ENCODE peak calls at places on chromosome 10, in ten cellular contexts. B is SJSA1; E is kidney; N is endothelial cell of umbilical vein; D is CD8-positive, alpha-beta memory T cell; X is GM12878; Y is lower lobe of right lung; F is A549; P is Peyer's patch; O is uterus. Q is an unnamed sample.
A peak's percentile ranks its signal among the peaks of the same experiment; 100 is the strongest.

GRCh38 chr10:113007343-113007771 is 57.3 kb downstream of the TCF7L2 start:
- DNase-seq in B (no peak), E (no peak), N (no peak), D (peak; percentile 65), X (no peak), Y (no peak), F (no peak), P (no peak), O (no peak), Q (no peak)

GRCh38 chr10:118710487-118710886 is 44.3 kb downstream of the CACUL1 start:
- DNase-seq in B (no peak), E (no peak), N (no peak), D (no peak), X (no peak), Y (no peak), F (no peak), P (no peak), O (no peak), Q (no peak)

GRCh38 chr10:71761541-71762113 is 11.7 kb downstream of the VSIR start:
- DNase-seq in B (no peak), E (no peak), N (no peak), D (no peak), X (no peak), Y (no peak), F (no peak), P (no peak), O (no peak), Q (peak; percentile 67)

GRCh38 chr10:44478040-44478439 is 93.1 kb upstream of the CXCL12 start:
- DNase-seq in B (no peak), E (no peak), N (no peak), D (no peak), X (no peak), Y (no peak), F (no peak), P (no peak), O (no peak), Q (no peak)

GRCh38 chr10:35979116-35979515 is 337.0 kb upstream of the FZD8 start:
- DNase-seq in B (no peak), E (no peak), N (no peak), D (no peak), X (no peak), Y (no peak), F (no peak), P (no peak), O (no peak), Q (no peak)

GRCh38 chr10:108393111-108393510 is 1228.6 kb upstream of the SORCS1 start:
- DNase-seq in B (no peak), E (no peak), N (no peak), D (no peak), X (no peak), Y (no peak), F (no peak), P (no peak), O (no peak), Q (no peak)

GRCh38 chr10:11724938-11725776 is 17.0 kb upstream of the ECHDC3 start:
- DNase-seq in B (peak; percentile 29), E (no peak), N (peak; percentile 71), D (no peak), X (peak; percentile 60), Y (no peak), F (peak; percentile 71), P (no peak), O (no peak), Q (no peak)

GRCh38 chr10:59234194-59234593 is 57.8 kb downstream of the PHYHIPL start:
- DNase-seq in B (no peak), E (no peak), N (no peak), D (no peak), X (no peak), Y (no peak), F (no peak), P (no peak), O (no peak), Q (no peak)

GRCh38 chr10:73625004-73625883 is 16.0 kb downstream of the MYOZ1 start:
- DNase-seq in B (peak; percentile 44), E (no peak), N (peak; percentile 47), D (no peak), X (no peak), Y (no peak), F (peak; percentile 60), P (peak; percentile 50), O (no peak), Q (no peak)

GRCh38 chr10:14025790-14026189 is 304.9 kb downstream of the FRMD4A start:
- DNase-seq in B (no peak), E (no peak), N (no peak), D (no peak), X (no peak), Y (no peak), F (no peak), P (no peak), O (no peak), Q (no peak)

GRCh38 chr10:962342-962741 is 25.9 kb upstream of the GTPBP4 start:
- DNase-seq in B (no peak), E (no peak), N (no peak), D (no peak), X (no peak), Y (no peak), F (no peak), P (no peak), O (no peak), Q (no peak)

GRCh38 chr10:98332623-98333269 is 64.8 kb upstream of the LOXL4 start:
- DNase-seq in B (peak; percentile 37), E (peak; percentile 22), N (no peak), D (no peak), X (no peak), Y (no peak), F (no peak), P (no peak), O (no peak), Q (no peak)

GRCh38 chr10:17007836-17008235 is 121.8 kb downstream of the CUBN start:
- DNase-seq in B (no peak), E (no peak), N (peak; percentile 19), D (no peak), X (no peak), Y (no peak), F (no peak), P (no peak), O (no peak), Q (no peak)

GRCh38 chr10:3780766-3781457 is 4.1 kb downstream of the KLF6 start:
- DNase-seq in B (no peak), E (no peak), N (peak; percentile 32), D (peak; percentile 54), X (no peak), Y (no peak), F (no peak), P (peak; percentile 59), O (no peak), Q (no peak)

GRCh38 chr10:9253121-9253520 is 1198.6 kb downstream of the GATA3 start:
- DNase-seq in B (no peak), E (no peak), N (peak; percentile 13), D (no peak), X (no peak), Y (no peak), F (no peak), P (no peak), O (no peak), Q (no peak)

GRCh38 chr10:110337906-110338305 is 33.2 kb upstream of the SMNDC1 start:
- DNase-seq in B (no peak), E (no peak), N (no peak), D (no peak), X (no peak), Y (no peak), F (no peak), P (no peak), O (no peak), Q (no peak)

GRCh38 chr10:102310356-102311024 is 65.2 kb downstream of the GBF1 start:
- DNase-seq in B (peak; percentile 80), E (no peak), N (peak; percentile 49), D (no peak), X (no peak), Y (no peak), F (no peak), P (no peak), O (no peak), Q (no peak)
- H3K4me1 ChIP-seq in B (peaks cover 42% of the 10 kb centered on the region), E (peaks cover 29% of the 10 kb centered on the region), N (peaks cover 16% of the 10 kb centered on the region), D (no peaks in the 10 kb centered on the region), X (no peaks in the 10 kb centered on the region), Y (peaks cover 30% of the 10 kb centered on the region), F (peaks cover 22% of the 10 kb centered on the region), P (no peaks in the 10 kb centered on the region), O (peaks cover 8% of the 10 kb centered on the region), Q (peaks cover 58% of the 10 kb centered on the region)

GRCh38 chr10:75568721-75569120 is 137.3 kb downstream of the LRMDA start:
- DNase-seq in B (no peak), E (no peak), N (no peak), D (no peak), X (no peak), Y (no peak), F (no peak), P (no peak), O (peak; percentile 38), Q (no peak)
- H3K9me3 ChIP-seq in B (peaks cover 7% of the 10 kb centered on the region), E (peaks cover 12% of the 10 kb centered on the region), N (no peaks in the 10 kb centered on the region), D (no peaks in the 10 kb centered on the region), X (no peaks in the 10 kb centered on the region), Y (peaks cover 21% of the 10 kb centered on the region), F (peaks cover 25% of the 10 kb centered on the region), P (peaks cover 5% of the 10 kb centered on the region), O (no peaks in the 10 kb centered on the region), Q (peaks cover 34% of the 10 kb centered on the region)

DNA sequence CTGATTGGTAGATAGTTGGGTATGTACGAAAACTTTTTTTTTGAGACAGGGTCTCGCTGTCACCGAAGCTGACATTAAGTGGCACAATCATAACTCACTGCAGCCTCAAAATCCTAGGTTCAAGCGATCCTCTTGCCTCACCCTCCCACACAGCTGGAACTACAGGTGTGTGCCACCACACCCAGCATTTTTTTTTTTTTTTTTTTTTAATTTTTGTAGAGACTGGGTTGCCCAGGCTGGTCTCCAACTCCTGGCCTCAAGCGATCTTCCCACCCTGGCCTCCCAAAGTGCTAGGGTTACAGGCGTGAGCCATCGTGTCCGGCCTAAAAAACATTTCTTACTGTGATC is 1.5 kb upstream of the LRRC27 start:
- DNase-seq in B (no peak), E (no peak), N (no peak), D (no peak), X (no peak), Y (no peak), F (no peak), P (peak; percentile 29), O (no peak), Q (no peak)
- H3K4me1 ChIP-seq in B (peaks cover 29% of the 10 kb centered on the region), E (peaks cover 11% of the 10 kb centered on the region), N (peaks cover 20% of the 10 kb centered on the region), D (peaks cover 19% of the 10 kb centered on the region), X (peaks cover 13% of the 10 kb centered on the region), Y (peaks cover 43% of the 10 kb centered on the region), F (peaks cover 44% of the 10 kb centered on the region), P (peaks cover 3% of the 10 kb centered on the region), O (no peaks in the 10 kb centered on the region), Q (peaks cover 43% of the 10 kb centered on the region)

GRCh38 chr10:81548160-81548559 is 326.8 kb upstream of the NRG3 start:
- DNase-seq in B (no peak), E (no peak), N (no peak), D (no peak), X (no peak), Y (no peak), F (no peak), P (no peak), O (no peak), Q (no peak)

GRCh38 chr10:81541517-81541916 is 333.5 kb upstream of the NRG3 start:
- DNase-seq in B (no peak), E (no peak), N (no peak), D (no peak), X (no peak), Y (no peak), F (no peak), P (no peak), O (no peak), Q (no peak)

DNA sequence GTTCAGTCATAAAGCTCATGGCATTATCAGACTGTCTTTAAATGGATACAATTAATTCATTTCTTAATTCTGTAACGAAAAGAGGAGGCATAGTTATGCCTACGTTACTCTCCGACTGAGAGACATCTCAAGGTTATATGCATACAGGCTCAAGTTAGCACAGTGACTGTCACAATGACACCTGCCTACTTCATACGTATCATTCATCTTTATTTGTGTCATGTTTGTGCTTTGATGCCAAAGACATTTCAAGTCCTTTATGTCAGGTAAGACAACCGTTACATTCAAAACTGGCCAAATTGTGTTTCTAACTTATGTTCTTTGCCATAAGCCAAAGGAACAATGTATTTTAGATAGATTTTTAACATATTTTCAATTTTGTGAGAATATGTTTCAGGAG is 328.8 kb upstream of the NRG3 start:
- DNase-seq in B (no peak), E (no peak), N (no peak), D (no peak), X (no peak), Y (no peak), F (no peak), P (no peak), O (no peak), Q (no peak)
- H3K9me3 ChIP-seq in B (peaks cover 2% of the 10 kb centered on the region), E (peaks cover 5% of the 10 kb centered on the region), N (no peaks in the 10 kb centered on the region), D (no peaks in the 10 kb centered on the region), X (no peaks in the 10 kb centered on the region), Y (peaks cover 5% of the 10 kb centered on the region), F (peaks cover 5% of the 10 kb centered on the region), P (no peaks in the 10 kb centered on the region), O (no peaks in the 10 kb centered on the region), Q (peaks cover 27% of the 10 kb centered on the region)